ENCODE peak calls at places on chromosomes 13 and 19, in five cellular contexts. One of them, this sample, is unnamed.

GRCh38 chr19:743168-743687 is 7.7 kb upstream of the MISP start:
- DNase-seq in CD8-positive, alpha-beta T cell: no peak
- DNase-seq in T-helper 17 cell: no peak
- DNase-seq in lung: no peak
- DNase-seq in GM13976: peak; percentile 69
- DNase-seq in this sample: peak; percentile 67

GRCh38 chr13:75889427-75889826 is 253.3 kb downstream of the LMO7 start:
- DNase-seq in T-helper 17 cell: no peak
- DNase-seq in CD8-positive, alpha-beta T cell: no peak
- DNase-seq in lung: no peak
- DNase-seq in GM13976: no peak
- DNase-seq in this sample: peak; percentile 60

GRCh38 chr13:75870397-75870801 is 234.3 kb downstream of the LMO7 start:
- DNase-seq in GM13976: peak; percentile 43
- DNase-seq in lung: no peak
- DNase-seq in T-helper 17 cell: no peak
- DNase-seq in CD8-positive, alpha-beta T cell: no peak
- DNase-seq in this sample: peak; percentile 53

GRCh38 chr13:75776550-75776949 is 140.4 kb downstream of the LMO7 start:
- DNase-seq in GM13976: no peak
- DNase-seq in lung: no peak
- DNase-seq in CD8-positive, alpha-beta T cell: no peak
- DNase-seq in T-helper 17 cell: no peak
- DNase-seq in this sample: no peak

GRCh38 chr19:10601999-10602329 is 14.9 kb upstream of the AP1M2 start:
- DNase-seq in lung: no peak
- DNase-seq in T-helper 17 cell: no peak
- DNase-seq in CD8-positive, alpha-beta T cell: no peak
- DNase-seq in GM13976: no peak
- DNase-seq in this sample: no peak

GRCh38 chr19:53545271-53546065 is 7.5 kb downstream of the ZNF331 start:
- DNase-seq in lung: peak; percentile 30
- DNase-seq in CD8-positive, alpha-beta T cell: no peak
- DNase-seq in GM13976: no peak
- DNase-seq in T-helper 17 cell: no peak
- DNase-seq in this sample: peak; percentile 51

GRCh38 chr19:32870154-32870573 is 597 bp upstream of the SLC7A9 start:
- DNase-seq in T-helper 17 cell: no peak
- DNase-seq in CD8-positive, alpha-beta T cell: no peak
- DNase-seq in lung: no peak
- DNase-seq in GM13976: no peak
- DNase-seq in this sample: peak; percentile 82

GRCh38 chr13:21240586-21240985 is 64.1 kb downstream of the MRPL57 start:
- DNase-seq in T-helper 17 cell: no peak
- DNase-seq in GM13976: no peak
- DNase-seq in lung: no peak
- DNase-seq in CD8-positive, alpha-beta T cell: no peak
- DNase-seq in this sample: no peak

GRCh38 chr13:23621316-23621645 is 51.1 kb downstream of the TNFRSF19 start:
- DNase-seq in T-helper 17 cell: no peak
- DNase-seq in CD8-positive, alpha-beta T cell: no peak
- DNase-seq in lung: no peak
- DNase-seq in GM13976: no peak
- DNase-seq in this sample: no peak

GRCh38 chr13:22944378-22944777 is 236.4 kb upstream of the SGCG start:
- DNase-seq in lung: no peak
- DNase-seq in GM13976: no peak
- DNase-seq in CD8-positive, alpha-beta T cell: no peak
- DNase-seq in T-helper 17 cell: no peak
- DNase-seq in this sample: peak; percentile 60

GRCh38 chr19:467554-467953 is 6.7 kb upstream of the SHC2 start:
- DNase-seq in T-helper 17 cell: no peak
- DNase-seq in CD8-positive, alpha-beta T cell: no peak
- DNase-seq in lung: no peak
- DNase-seq in GM13976: no peak
- DNase-seq in this sample: no peak

GRCh38 chr13:60043262-60043661 is 120.5 kb downstream of the DIAPH3 start:
- DNase-seq in T-helper 17 cell: no peak
- DNase-seq in GM13976: no peak
- DNase-seq in CD8-positive, alpha-beta T cell: no peak
- DNase-seq in lung: no peak
- DNase-seq in this sample: no peak

This sample was measured in endodermal cell.